ENCODE peak calls at places on chromosomes 6 and 20, in eight cellular contexts. A is stimulated activated CD4-positive, alpha-beta T cell treated with anti-CD3 and anti-CD28 coated beads, Interleukin-12 subunit alpha, Interleukin-12 subunit beta, amount 100 ng/mL, for 48 hours; D is EL; T is astrocyte of the spinal cord; S is Right ventricle myocardium superior; H is nephron progenitor cell; E is astrocyte of the hippocampus; J is smooth muscle cell of the brain vasculature. W is an unnamed sample.

GRCh38 chr6:7773914-7774313 is 48.0 kb downstream of the BMP6 start:
- DNase-seq in H (no peak), E (no peak), A (no peak), T (no peak), D (no peak), S (no peak), J (no peak), W (no peak)

GRCh38 chr6:53020005-53020744 is 25.1 kb upstream of the GSTA4 start:
- DNase-seq in A (no peak), E (no peak), J (no peak), D (no peak), S (no peak), T (no peak), H (no peak), W (no peak)

GRCh38 chr6:112357801-112358200 is 10.7 kb downstream of the RFPL4B start:
- DNase-seq in T (no peak), E (peak), D (peak), H (no peak), A (no peak), J (no peak), S (no peak), W (no peak)

GRCh38 chr6:112249489-112249888 is 4.9 kb downstream of the LAMA4 start:
- DNase-seq in S (no peak), D (peak), E (no peak), H (no peak), A (no peak), T (peak), J (no peak), W (no peak)

GRCh38 chr6:133368664-133369063 is 127.5 kb downstream of the EYA4 start:
- DNase-seq in H (no peak), D (no peak), T (no peak), S (no peak), J (no peak), A (no peak), E (no peak), W (no peak)

GRCh38 chr6:16320533-16321340 is 82.3 kb downstream of the GMPR start:
- DNase-seq in S (no peak), T (no peak), A (no peak), D (peak), E (no peak), H (no peak), J (no peak), W (no peak)

GRCh38 chr6:165573671-165574070 is 89.4 kb downstream of the PDE10A start:
- DNase-seq in H (no peak), J (peak), E (peak), A (no peak), S (peak), T (peak), D (no peak), W (no peak)

GRCh38 chr6:108622601-108623335 is 62.1 kb downstream of the FOXO3 start:
- DNase-seq in H (no peak), A (no peak), D (peak), E (peak), S (peak), J (peak), T (peak), W (no peak)

GRCh38 chr20:25278636-25279361 is 30.9 kb downstream of the PYGB start:
- DNase-seq in J (no peak), A (no peak), D (no peak), S (peak), T (no peak), E (no peak), H (no peak), W (no peak)

GRCh38 chr6:374956-375355 is 16.6 kb upstream of the IRF4 start:
- DNase-seq in J (no peak), H (no peak), D (no peak), A (no peak), S (peak), E (no peak), T (no peak), W (no peak)

GRCh38 chr6:155248021-155249001 is 15.5 kb upstream of the CLDN20 start:
- DNase-seq in T (peak), D (peak), A (no peak), J (peak), S (no peak), H (peak), E (peak), W (no peak)

GRCh38 chr6:36715469-36715868 is 17.8 kb downstream of the RAB44 start:
- DNase-seq in D (no peak), J (no peak), S (no peak), T (no peak), H (no peak), A (no peak), E (no peak), W (no peak)

GRCh38 chr6:14981960-14982359 is 263.9 kb upstream of the JARID2 start:
- DNase-seq in H (no peak), A (no peak), J (no peak), E (no peak), D (no peak), T (no peak), S (no peak), W (peak)

GRCh38 chr20:36104856-36105255 is 49.7 kb upstream of the EPB41L1 start:
- DNase-seq in E (no peak), H (no peak), T (no peak), A (no peak), S (no peak), J (no peak), D (no peak), W (no peak)

GRCh38 chr6:69379518-69379917 is 417.3 kb downstream of the LMBRD1 start:
- DNase-seq in E (no peak), T (no peak), S (no peak), J (no peak), A (no peak), D (no peak), H (no peak), W (no peak)

W was measured in naive B cell.